ENCODE peak calls at places on chromosomes 5 and 9, in eight cellular contexts. One of them, this sample, is unnamed. For H3K27me3, the result is how much of the 10 kb centered on the place peaks cover.

GRCh38 chr9:22169243-22169642 is 160.1 kb upstream of the CDKN2B start:
- DNase-seq in heart right ventricle: no peak
- DNase-seq in lung: no peak
- DNase-seq in stomach: no peak
- DNase-seq in cardiac muscle cell: no peak
- DNase-seq in endodermal cell: no peak
- DNase-seq in hepatocyte: no peak
- DNase-seq in naive thymus-derived CD4-positive, alpha-beta T cell: no peak
- DNase-seq in this sample: no peak

GRCh38 chr9:129576546-129577543 is 44.1 kb downstream of the C9orf50 start:
- DNase-seq in heart right ventricle: peak
- DNase-seq in lung: no peak
- DNase-seq in stomach: no peak
- DNase-seq in cardiac muscle cell: no peak
- DNase-seq in endodermal cell: no peak
- DNase-seq in hepatocyte: no peak
- DNase-seq in naive thymus-derived CD4-positive, alpha-beta T cell: no peak
- DNase-seq in this sample: no peak

GRCh38 chr5:38163636-38164237 is 94.6 kb upstream of the EGFLAM start:
- DNase-seq in heart right ventricle: no peak
- DNase-seq in lung: no peak
- DNase-seq in stomach: no peak
- DNase-seq in cardiac muscle cell: no peak
- DNase-seq in endodermal cell: no peak
- DNase-seq in hepatocyte: no peak
- DNase-seq in naive thymus-derived CD4-positive, alpha-beta T cell: no peak
- DNase-seq in this sample: no peak

GRCh38 chr5:16866795-16867584 is 69.1 kb downstream of the MYO10 start:
- DNase-seq in heart right ventricle: no peak
- DNase-seq in lung: no peak
- DNase-seq in stomach: peak
- DNase-seq in cardiac muscle cell: peak
- DNase-seq in endodermal cell: peak
- DNase-seq in hepatocyte: no peak
- DNase-seq in naive thymus-derived CD4-positive, alpha-beta T cell: no peak
- DNase-seq in this sample: no peak

GRCh38 chr5:173310861-173311515 is 17.2 kb downstream of the STC2 start:
- DNase-seq in heart right ventricle: no peak
- DNase-seq in lung: no peak
- DNase-seq in stomach: no peak
- DNase-seq in cardiac muscle cell: no peak
- DNase-seq in endodermal cell: no peak
- DNase-seq in hepatocyte: no peak
- DNase-seq in naive thymus-derived CD4-positive, alpha-beta T cell: no peak
- DNase-seq in this sample: no peak

GRCh38 chr9:109520475-109521132 is 22.5 kb upstream of the PTPN3 start:
- DNase-seq in heart right ventricle: peak
- DNase-seq in lung: peak
- DNase-seq in stomach: peak
- DNase-seq in cardiac muscle cell: peak
- DNase-seq in endodermal cell: peak
- DNase-seq in hepatocyte: peak
- DNase-seq in naive thymus-derived CD4-positive, alpha-beta T cell: no peak
- DNase-seq in this sample: peak

GRCh38 chr5:168347786-168348414 is 56.5 kb downstream of the WWC1 start:
- DNase-seq in heart right ventricle: no peak
- DNase-seq in lung: no peak
- DNase-seq in stomach: no peak
- DNase-seq in cardiac muscle cell: no peak
- DNase-seq in endodermal cell: no peak
- DNase-seq in hepatocyte: no peak
- DNase-seq in naive thymus-derived CD4-positive, alpha-beta T cell: no peak
- DNase-seq in this sample: no peak

GRCh38 chr9:133042676-133043075 is 11.9 kb downstream of the GTF3C5 start:
- DNase-seq in heart right ventricle: no peak
- DNase-seq in lung: no peak
- DNase-seq in stomach: no peak
- DNase-seq in cardiac muscle cell: no peak
- DNase-seq in endodermal cell: no peak
- DNase-seq in hepatocyte: no peak
- DNase-seq in naive thymus-derived CD4-positive, alpha-beta T cell: no peak
- DNase-seq in this sample: no peak

GRCh38 chr5:100827481-100827889 is 75.6 kb downstream of the ST8SIA4 start:
- DNase-seq in heart right ventricle: no peak
- DNase-seq in lung: no peak
- DNase-seq in stomach: no peak
- DNase-seq in cardiac muscle cell: no peak
- DNase-seq in endodermal cell: no peak
- DNase-seq in hepatocyte: peak
- DNase-seq in naive thymus-derived CD4-positive, alpha-beta T cell: no peak
- DNase-seq in this sample: no peak

GRCh38 chr5:65299841-65300240 is 181.9 kb downstream of the ADAMTS6 start:
- DNase-seq in heart right ventricle: no peak
- DNase-seq in lung: no peak
- DNase-seq in stomach: no peak
- DNase-seq in cardiac muscle cell: no peak
- DNase-seq in endodermal cell: no peak
- DNase-seq in hepatocyte: no peak
- DNase-seq in naive thymus-derived CD4-positive, alpha-beta T cell: no peak
- DNase-seq in this sample: peak

GRCh38 chr5:27311544-27311943 is 273.2 kb upstream of the CDH9 start:
- DNase-seq in heart right ventricle: no peak
- DNase-seq in lung: no peak
- DNase-seq in stomach: no peak
- DNase-seq in cardiac muscle cell: no peak
- DNase-seq in endodermal cell: no peak
- DNase-seq in hepatocyte: peak
- DNase-seq in naive thymus-derived CD4-positive, alpha-beta T cell: no peak
- DNase-seq in this sample: no peak

GRCh38 chr9:136093995-136094881 is 851 bp downstream of the NACC2 start:
- DNase-seq in heart right ventricle: peak
- DNase-seq in lung: peak
- DNase-seq in stomach: peak
- DNase-seq in cardiac muscle cell: peak
- DNase-seq in endodermal cell: peak
- DNase-seq in hepatocyte: peak
- DNase-seq in naive thymus-derived CD4-positive, alpha-beta T cell: peak
- DNase-seq in this sample: no peak

GRCh38 chr9:132082188-132082587 is 2.5 kb upstream of the MED27 start:
- DNase-seq in heart right ventricle: no peak
- DNase-seq in lung: no peak
- DNase-seq in stomach: no peak
- DNase-seq in cardiac muscle cell: no peak
- DNase-seq in endodermal cell: no peak
- DNase-seq in hepatocyte: no peak
- DNase-seq in naive thymus-derived CD4-positive, alpha-beta T cell: no peak
- DNase-seq in this sample: no peak

GRCh38 chr9:81542490-81542889 is 146.9 kb downstream of the TLE1 start:
- DNase-seq in heart right ventricle: no peak
- DNase-seq in lung: no peak
- DNase-seq in stomach: no peak
- DNase-seq in cardiac muscle cell: no peak
- DNase-seq in endodermal cell: no peak
- DNase-seq in hepatocyte: no peak
- DNase-seq in naive thymus-derived CD4-positive, alpha-beta T cell: no peak
- DNase-seq in this sample: no peak

GRCh38 chr9:70947519-70947918 is 173.9 kb downstream of the TRPM3 start:
- DNase-seq in heart right ventricle: no peak
- DNase-seq in lung: no peak
- DNase-seq in stomach: no peak
- DNase-seq in cardiac muscle cell: no peak
- DNase-seq in endodermal cell: no peak
- DNase-seq in hepatocyte: no peak
- DNase-seq in naive thymus-derived CD4-positive, alpha-beta T cell: no peak
- DNase-seq in this sample: no peak

GRCh38 chr5:1478333-1478732 is 33.1 kb upstream of the SLC6A3 start:
- DNase-seq in heart right ventricle: no peak
- DNase-seq in lung: no peak
- DNase-seq in stomach: no peak
- DNase-seq in cardiac muscle cell: no peak
- DNase-seq in endodermal cell: no peak
- DNase-seq in hepatocyte: no peak
- DNase-seq in naive thymus-derived CD4-positive, alpha-beta T cell: no peak
- DNase-seq in this sample: no peak

GRCh38 chr9:98899399-98900056 is 44.2 kb upstream of the COL15A1 start:
- DNase-seq in heart right ventricle: no peak
- DNase-seq in lung: no peak
- DNase-seq in stomach: no peak
- DNase-seq in cardiac muscle cell: peak
- DNase-seq in endodermal cell: no peak
- DNase-seq in hepatocyte: peak
- DNase-seq in naive thymus-derived CD4-positive, alpha-beta T cell: no peak
- DNase-seq in this sample: peak

GRCh38 chr5:150444770-150445169 is 4.8 kb downstream of the RPS14 start:
- DNase-seq in heart right ventricle: no peak
- DNase-seq in lung: no peak
- DNase-seq in stomach: no peak
- DNase-seq in cardiac muscle cell: no peak
- DNase-seq in endodermal cell: no peak
- DNase-seq in hepatocyte: no peak
- DNase-seq in naive thymus-derived CD4-positive, alpha-beta T cell: no peak
- DNase-seq in this sample: no peak

GRCh38 chr5:150443242-150444075 is 6.1 kb downstream of the RPS14 start:
- DNase-seq in heart right ventricle: no peak
- DNase-seq in lung: no peak
- DNase-seq in stomach: no peak
- DNase-seq in cardiac muscle cell: no peak
- DNase-seq in endodermal cell: peak
- DNase-seq in hepatocyte: no peak
- DNase-seq in naive thymus-derived CD4-positive, alpha-beta T cell: no peak
- DNase-seq in this sample: no peak

GRCh38 chr5:150441813-150442698 is 7.5 kb downstream of the RPS14 start:
- DNase-seq in heart right ventricle: peak
- DNase-seq in lung: no peak
- DNase-seq in stomach: no peak
- DNase-seq in cardiac muscle cell: no peak
- DNase-seq in endodermal cell: peak
- DNase-seq in hepatocyte: no peak
- DNase-seq in naive thymus-derived CD4-positive, alpha-beta T cell: no peak
- DNase-seq in this sample: no peak

GRCh38 chr5:150440948-150441812 is 8.4 kb downstream of the RPS14 start:
- DNase-seq in heart right ventricle: no peak
- DNase-seq in lung: no peak
- DNase-seq in stomach: no peak
- DNase-seq in cardiac muscle cell: no peak
- DNase-seq in endodermal cell: peak
- DNase-seq in hepatocyte: no peak
- DNase-seq in naive thymus-derived CD4-positive, alpha-beta T cell: no peak
- DNase-seq in this sample: no peak

GRCh38 chr5:150442699-150443080 is 6.8 kb downstream of the RPS14 start:
- DNase-seq in heart right ventricle: no peak
- DNase-seq in lung: no peak
- DNase-seq in stomach: no peak
- DNase-seq in cardiac muscle cell: no peak
- DNase-seq in endodermal cell: peak
- DNase-seq in hepatocyte: no peak
- DNase-seq in naive thymus-derived CD4-positive, alpha-beta T cell: no peak
- DNase-seq in this sample: no peak
- H3K27me3 ChIP-seq in heart right ventricle: under half
- H3K27me3 ChIP-seq in lung: under half
- H3K27me3 ChIP-seq in stomach: under half
- H3K27me3 ChIP-seq in cardiac muscle cell: under half
- H3K27me3 ChIP-seq in endodermal cell: under half
- H3K27me3 ChIP-seq in hepatocyte: under half
- H3K27me3 ChIP-seq in naive thymus-derived CD4-positive, alpha-beta T cell: under half
- H3K27me3 ChIP-seq in this sample: under half

DNA sequence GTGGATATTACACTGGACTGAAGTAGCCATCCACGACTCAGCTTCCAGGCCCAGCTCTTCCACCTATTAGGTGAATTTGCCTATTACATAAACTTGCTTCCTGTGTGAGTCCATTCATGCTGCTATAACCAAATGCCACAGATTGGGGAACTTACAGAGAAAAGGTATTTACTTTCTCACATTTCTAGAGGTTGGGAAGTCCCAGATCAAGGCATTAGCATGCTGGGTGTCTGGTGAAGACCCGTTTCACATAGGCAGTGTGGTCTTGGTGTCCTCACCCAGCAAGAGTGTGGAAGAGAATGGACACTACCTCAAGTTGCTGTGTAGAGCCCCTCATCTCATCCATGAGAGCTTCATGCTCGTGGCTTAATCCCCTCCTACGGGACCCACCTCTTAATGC is 282.6 kb downstream of the IRX1 start:
- DNase-seq in heart right ventricle: no peak
- DNase-seq in lung: no peak
- DNase-seq in stomach: no peak
- DNase-seq in cardiac muscle cell: no peak
- DNase-seq in endodermal cell: no peak
- DNase-seq in hepatocyte: no peak
- DNase-seq in naive thymus-derived CD4-positive, alpha-beta T cell: no peak
- DNase-seq in this sample: no peak
- H3K27me3 ChIP-seq in heart right ventricle: under half
- H3K27me3 ChIP-seq in lung: under half
- H3K27me3 ChIP-seq in stomach: under half
- H3K27me3 ChIP-seq in cardiac muscle cell: under half
- H3K27me3 ChIP-seq in endodermal cell: under half
- H3K27me3 ChIP-seq in hepatocyte: under half
- H3K27me3 ChIP-seq in naive thymus-derived CD4-positive, alpha-beta T cell: under half
- H3K27me3 ChIP-seq in this sample: under half

DNA sequence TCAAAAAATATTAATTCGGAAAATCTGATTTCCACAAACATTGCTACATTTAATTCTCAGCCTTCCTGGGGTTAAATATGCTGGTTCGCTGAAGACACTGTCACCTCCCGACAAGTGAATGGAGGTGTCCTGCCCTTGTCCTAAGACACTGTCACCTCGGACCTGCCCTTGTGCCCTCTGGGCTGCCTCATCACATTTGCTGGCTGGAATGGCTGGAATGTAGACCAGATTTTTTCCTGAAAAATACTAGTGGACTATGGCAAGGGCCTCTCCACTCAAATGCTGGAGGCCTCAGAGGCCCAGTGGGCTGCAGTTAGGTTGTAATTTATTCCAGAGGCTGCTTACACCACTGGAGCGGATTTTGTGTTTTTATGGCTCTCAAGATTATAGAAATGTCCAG is 28.2 kb downstream of the CACNA1B start:
- DNase-seq in heart right ventricle: no peak
- DNase-seq in lung: no peak
- DNase-seq in stomach: no peak
- DNase-seq in cardiac muscle cell: no peak
- DNase-seq in endodermal cell: no peak
- DNase-seq in hepatocyte: no peak
- DNase-seq in naive thymus-derived CD4-positive, alpha-beta T cell: no peak
- DNase-seq in this sample: no peak
- H3K27me3 ChIP-seq in heart right ventricle: under half
- H3K27me3 ChIP-seq in lung: under half
- H3K27me3 ChIP-seq in stomach: under half
- H3K27me3 ChIP-seq in cardiac muscle cell: under half
- H3K27me3 ChIP-seq in endodermal cell: under half
- H3K27me3 ChIP-seq in hepatocyte: under half
- H3K27me3 ChIP-seq in naive thymus-derived CD4-positive, alpha-beta T cell: under half
- H3K27me3 ChIP-seq in this sample: under half

DNA sequence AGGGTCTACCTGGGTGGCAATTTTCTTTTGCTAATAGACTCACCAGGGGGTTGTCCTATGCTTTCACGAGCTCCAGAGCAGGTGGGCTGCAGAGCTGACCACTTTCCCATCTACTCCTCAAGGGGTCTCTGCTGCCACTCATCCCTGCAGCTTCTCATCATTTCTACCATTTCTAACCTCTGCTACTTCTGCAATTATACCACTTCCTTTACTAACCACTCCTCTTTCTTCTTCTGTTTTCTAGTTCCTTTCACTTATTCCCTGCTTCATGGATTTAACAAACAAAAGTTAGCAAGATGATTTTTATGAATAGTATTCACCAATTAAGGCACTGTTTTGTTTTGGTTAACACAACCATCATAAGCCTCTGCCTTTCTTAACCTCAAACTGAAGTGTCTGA is 34.5 kb upstream of the NIPBL start:
- DNase-seq in heart right ventricle: no peak
- DNase-seq in lung: no peak
- DNase-seq in stomach: no peak
- DNase-seq in cardiac muscle cell: no peak
- DNase-seq in endodermal cell: no peak
- DNase-seq in hepatocyte: no peak
- DNase-seq in naive thymus-derived CD4-positive, alpha-beta T cell: no peak
- DNase-seq in this sample: no peak
- H3K27me3 ChIP-seq in heart right ventricle: under half
- H3K27me3 ChIP-seq in lung: under half
- H3K27me3 ChIP-seq in stomach: under half
- H3K27me3 ChIP-seq in cardiac muscle cell: under half
- H3K27me3 ChIP-seq in endodermal cell: half or more
- H3K27me3 ChIP-seq in hepatocyte: under half
- H3K27me3 ChIP-seq in naive thymus-derived CD4-positive, alpha-beta T cell: under half
- H3K27me3 ChIP-seq in this sample: under half